ENCODE peak calls at places on chromosomes 5 and 9, in four cellular contexts. One of them, this sample, is unnamed.

GRCh38 chr5:86679529-86679928 is 61.8 kb downstream of the COX7C start:
- DNase-seq in SK-N-SH: peak; percentile 22
- DNase-seq in fibroblast of mammary gland: peak; percentile 93
- DNase-seq in A549: peak; percentile 22
- DNase-seq in this sample: peak; percentile 6

GRCh38 chr5:76836181-76836580 is 13.6 kb upstream of the S100Z start:
- DNase-seq in SK-N-SH: no peak
- DNase-seq in fibroblast of mammary gland: peak; percentile 43
- DNase-seq in A549: no peak
- DNase-seq in this sample: no peak

GRCh38 chr5:35745193-35745592 is 111.5 kb upstream of the IL7R start:
- DNase-seq in SK-N-SH: no peak
- DNase-seq in fibroblast of mammary gland: no peak
- DNase-seq in A549: no peak
- DNase-seq in this sample: no peak

GRCh38 chr9:121751686-121752445 is 100.4 kb downstream of the DAB2IP start:
- DNase-seq in SK-N-SH: no peak
- DNase-seq in fibroblast of mammary gland: no peak
- DNase-seq in A549: no peak
- DNase-seq in this sample: no peak

GRCh38 chr9:136719212-136719880 is 7.0 kb downstream of the DIPK1B start:
- DNase-seq in SK-N-SH: no peak
- DNase-seq in fibroblast of mammary gland: no peak
- DNase-seq in A549: peak; percentile 50
- DNase-seq in this sample: no peak

GRCh38 chr5:99102073-99102697 is 173.4 kb upstream of the CHD1 start:
- DNase-seq in SK-N-SH: no peak
- DNase-seq in fibroblast of mammary gland: no peak
- DNase-seq in A549: no peak
- DNase-seq in this sample: no peak

GRCh38 chr5:41925555-41925946 is 470 bp downstream of the FBXO4 start:
- DNase-seq in SK-N-SH: no peak
- DNase-seq in fibroblast of mammary gland: peak; percentile 56
- DNase-seq in A549: peak; percentile 9
- DNase-seq in this sample: peak; percentile 29

GRCh38 chr9:127968717-127969383 is 11.9 kb downstream of the EEIG1 start:
- DNase-seq in SK-N-SH: peak; percentile 51
- DNase-seq in fibroblast of mammary gland: peak; percentile 98
- DNase-seq in A549: peak; percentile 67
- DNase-seq in this sample: no peak

GRCh38 chr5:172939561-172939960 is 19.7 kb upstream of the RPL26L1 start:
- DNase-seq in SK-N-SH: no peak
- DNase-seq in fibroblast of mammary gland: no peak
- DNase-seq in A549: no peak
- DNase-seq in this sample: no peak

GRCh38 chr9:116359958-116360357 is 206.4 kb downstream of the PAPPA start:
- DNase-seq in SK-N-SH: no peak
- DNase-seq in fibroblast of mammary gland: no peak
- DNase-seq in A549: no peak
- DNase-seq in this sample: no peak

GRCh38 chr5:55900068-55900467 is 48.9 kb downstream of the IL31RA start:
- DNase-seq in SK-N-SH: no peak
- DNase-seq in fibroblast of mammary gland: peak; percentile 53
- DNase-seq in A549: no peak
- DNase-seq in this sample: no peak

GRCh38 chr9:136439550-136440408 is at the start of gene INPP5E:
- DNase-seq in SK-N-SH: peak; percentile 99
- DNase-seq in fibroblast of mammary gland: peak; percentile 53
- DNase-seq in A549: peak; percentile 79
- DNase-seq in this sample: peak; percentile 96

GRCh38 chr5:620152-620551 is 8.0 kb downstream of the CEP72 start:
- DNase-seq in SK-N-SH: no peak
- DNase-seq in fibroblast of mammary gland: no peak
- DNase-seq in A549: no peak
- DNase-seq in this sample: no peak

GRCh38 chr5:54109931-54110330 is 200.4 kb downstream of the ARL15 start:
- DNase-seq in SK-N-SH: no peak
- DNase-seq in fibroblast of mammary gland: no peak
- DNase-seq in A549: no peak
- DNase-seq in this sample: no peak

GRCh38 chr9:34546834-34547827 is 24.3 kb upstream of the ENHO start:
- DNase-seq in SK-N-SH: peak; percentile 65
- DNase-seq in fibroblast of mammary gland: peak; percentile 79
- DNase-seq in A549: peak; percentile 66
- DNase-seq in this sample: peak; percentile 58

GRCh38 chr9:108168451-108168850 is 678.9 kb upstream of the KLF4 start:
- DNase-seq in SK-N-SH: no peak
- DNase-seq in fibroblast of mammary gland: peak; percentile 92
- DNase-seq in A549: no peak
- DNase-seq in this sample: no peak

GRCh38 chr9:130634191-130634768 is 30.1 kb upstream of the PRDM12 start:
- DNase-seq in SK-N-SH: no peak
- DNase-seq in fibroblast of mammary gland: no peak
- DNase-seq in A549: no peak
- DNase-seq in this sample: no peak

GRCh38 chr9:114001794-114002261 is 76.3 kb downstream of the AMBP start:
- DNase-seq in SK-N-SH: no peak
- DNase-seq in fibroblast of mammary gland: no peak
- DNase-seq in A549: no peak
- DNase-seq in this sample: no peak

GRCh38 chr5:33588654-33589372 is 148.0 kb downstream of the TARS1 start:
- DNase-seq in SK-N-SH: peak; percentile 29
- DNase-seq in fibroblast of mammary gland: no peak
- DNase-seq in A549: peak; percentile 21
- DNase-seq in this sample: peak; percentile 24

GRCh38 chr5:143473481-143473880 is 70.0 kb upstream of the NR3C1 start:
- DNase-seq in SK-N-SH: no peak
- DNase-seq in fibroblast of mammary gland: no peak
- DNase-seq in A549: no peak
- DNase-seq in this sample: no peak

GRCh38 chr9:133492061-133493021 is 13.4 kb upstream of the SLC2A6 start:
- DNase-seq in SK-N-SH: peak; percentile 67
- DNase-seq in fibroblast of mammary gland: no peak
- DNase-seq in A549: no peak
- DNase-seq in this sample: no peak

GRCh38 chr9:136671646-136672430 is 9.1 kb downstream of the EGFL7 start:
- DNase-seq in SK-N-SH: peak; percentile 93
- DNase-seq in fibroblast of mammary gland: no peak
- DNase-seq in A549: peak; percentile 78
- DNase-seq in this sample: peak; percentile 81

GRCh38 chr5:140875085-140876065 is at the start of gene PCDHA12:
- DNase-seq in SK-N-SH: peak; percentile 70
- DNase-seq in fibroblast of mammary gland: no peak
- DNase-seq in A549: peak; percentile 67
- DNase-seq in this sample: no peak

GRCh38 chr9:130201399-130201873 is 29.2 kb downstream of the NCS1 start:
- DNase-seq in SK-N-SH: peak; percentile 81
- DNase-seq in fibroblast of mammary gland: no peak
- DNase-seq in A549: no peak
- DNase-seq in this sample: no peak

GRCh38 chr9:134492281-134492691 is 149.3 kb upstream of the COL5A1 start:
- DNase-seq in SK-N-SH: peak; percentile 90
- DNase-seq in fibroblast of mammary gland: peak; percentile 96
- DNase-seq in A549: no peak
- DNase-seq in this sample: no peak

GRCh38 chr5:121503111-121503840 is 348.4 kb upstream of the FTMT start:
- DNase-seq in SK-N-SH: peak; percentile 17
- DNase-seq in fibroblast of mammary gland: peak; percentile 1
- DNase-seq in A549: no peak
- DNase-seq in this sample: no peak

GRCh38 chr9:96078866-96079505 is 203.5 kb downstream of the ERCC6L2 start:
- DNase-seq in SK-N-SH: no peak
- DNase-seq in fibroblast of mammary gland: no peak
- DNase-seq in A549: no peak
- DNase-seq in this sample: no peak
- TF ChIP-seq CTCF in SK-N-SH: peak; percentile 31
- TF ChIP-seq CTCF in fibroblast of mammary gland: peak; percentile 8
- TF ChIP-seq CTCF in A549: peak; percentile 38
- TF ChIP-seq CTCF in this sample: no peak

GRCh38 chr5:37954561-37954960 is 114.7 kb upstream of the GDNF start:
- DNase-seq in SK-N-SH: no peak
- DNase-seq in fibroblast of mammary gland: no peak
- DNase-seq in A549: no peak
- DNase-seq in this sample: no peak

GRCh38 chr5:37950436-37950835 is 110.6 kb upstream of the GDNF start:
- DNase-seq in SK-N-SH: no peak
- DNase-seq in fibroblast of mammary gland: no peak
- DNase-seq in A549: no peak
- DNase-seq in this sample: no peak

GRCh38 chr5:37955748-37956147 is 115.9 kb upstream of the GDNF start:
- DNase-seq in SK-N-SH: no peak
- DNase-seq in fibroblast of mammary gland: no peak
- DNase-seq in A549: no peak
- DNase-seq in this sample: no peak

GRCh38 chr5:37951946-37952721 is 112.3 kb upstream of the GDNF start:
- DNase-seq in SK-N-SH: no peak
- DNase-seq in fibroblast of mammary gland: no peak
- DNase-seq in A549: no peak
- DNase-seq in this sample: no peak
- TF ChIP-seq CTCF in SK-N-SH: no peak
- TF ChIP-seq CTCF in fibroblast of mammary gland: no peak
- TF ChIP-seq CTCF in A549: no peak
- TF ChIP-seq CTCF in this sample: no peak

GRCh38 chr5:119468286-119468685 is 16.0 kb downstream of the HSD17B4 start:
- DNase-seq in SK-N-SH: no peak
- DNase-seq in fibroblast of mammary gland: no peak
- DNase-seq in A549: no peak
- DNase-seq in this sample: no peak

GRCh38 chr5:119473241-119473640 is 20.9 kb downstream of the HSD17B4 start:
- DNase-seq in SK-N-SH: no peak
- DNase-seq in fibroblast of mammary gland: no peak
- DNase-seq in A549: no peak
- DNase-seq in this sample: no peak

GRCh38 chr5:119470105-119470763 is 17.9 kb downstream of the HSD17B4 start:
- DNase-seq in SK-N-SH: no peak
- DNase-seq in fibroblast of mammary gland: no peak
- DNase-seq in A549: no peak
- DNase-seq in this sample: peak; percentile 18

GRCh38 chr5:119465640-119466039 is 13.3 kb downstream of the HSD17B4 start:
- DNase-seq in SK-N-SH: no peak
- DNase-seq in fibroblast of mammary gland: no peak
- DNase-seq in A549: no peak
- DNase-seq in this sample: no peak

GRCh38 chr5:119470851-119471451 is 18.7 kb downstream of the HSD17B4 start:
- DNase-seq in SK-N-SH: no peak
- DNase-seq in fibroblast of mammary gland: peak; percentile 59
- DNase-seq in A549: no peak
- DNase-seq in this sample: peak; percentile 13
- TF ChIP-seq CTCF in SK-N-SH: peak; percentile 76
- TF ChIP-seq CTCF in fibroblast of mammary gland: peak; percentile 83
- TF ChIP-seq CTCF in A549: peak; percentile 50
- TF ChIP-seq CTCF in this sample: peak; percentile 58

DNA sequence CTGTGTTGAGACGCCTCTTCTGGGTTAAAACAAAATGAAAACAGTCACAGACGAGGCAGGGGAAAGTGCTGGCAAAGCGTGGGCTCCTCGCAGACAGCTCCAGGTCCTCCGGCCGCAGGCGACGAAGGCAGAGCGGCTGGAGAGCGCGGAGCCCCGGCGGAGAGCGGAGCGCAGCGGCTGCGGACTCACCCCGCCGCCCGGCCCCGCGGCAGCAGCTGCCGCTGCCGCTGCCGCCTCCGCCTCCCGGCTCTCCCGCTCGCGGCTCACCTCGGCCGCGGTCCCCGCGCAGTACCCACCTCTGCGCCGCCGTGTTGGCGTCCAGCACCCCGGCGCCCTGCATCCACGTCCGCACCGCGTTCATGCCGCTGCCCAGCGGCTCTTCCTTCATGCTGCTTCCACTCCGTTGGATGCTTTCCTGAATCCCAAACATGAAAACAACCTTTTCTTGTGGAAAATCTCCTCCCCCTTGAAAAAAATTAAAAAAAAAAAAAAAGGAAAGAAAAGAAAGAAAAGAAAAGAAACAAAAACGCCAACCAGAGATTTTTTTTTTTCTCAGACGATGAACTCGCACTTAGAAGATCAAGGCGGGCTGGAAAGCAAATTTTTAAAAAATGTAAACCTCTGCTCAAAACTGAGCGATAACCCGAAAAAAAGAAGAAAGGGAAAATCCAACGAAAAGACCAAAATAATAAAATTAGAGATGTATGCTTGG is 511 bp downstream of the EBF1 start:
- DNase-seq in SK-N-SH: peak; percentile 86
- DNase-seq in fibroblast of mammary gland: peak; percentile 38
- DNase-seq in A549: peak; percentile 48
- DNase-seq in this sample: no peak
- TF ChIP-seq CTCF in SK-N-SH: no peak
- TF ChIP-seq CTCF in fibroblast of mammary gland: no peak
- TF ChIP-seq CTCF in A549: no peak
- TF ChIP-seq CTCF in this sample: no peak